ENCODE peak calls at places on chromosome 9, in six cellular contexts. I is tibial artery, J is right cardiac atrium, C is iris pigment epithelial cell, H is GM06990, T is NCI-H1092 treated with DMSO at 0.1 percent for 48 hours. W is an unnamed sample.

GRCh38 chr9:98097836-98098235 is 21.2 kb downstream of the TRIM14 start:
- DNase-seq in I (no peak), J (no peak), C (no peak), H (no peak), T (peak), W (no peak)

GRCh38 chr9:98472216-98472615 is 216.8 kb upstream of the TBC1D2 start:
- DNase-seq in I (no peak), J (no peak), C (no peak), H (no peak), T (no peak), W (no peak)

GRCh38 chr9:120883608-120883996 is 6.6 kb upstream of the PHF19 start:
- DNase-seq in I (no peak), J (no peak), C (no peak), H (no peak), T (no peak), W (no peak)

GRCh38 chr9:103037508-103038477 is 42.7 kb downstream of the CYLC2 start:
- DNase-seq in I (no peak), J (peak), C (peak), H (no peak), T (no peak), W (no peak)

GRCh38 chr9:121700165-121700830 is 48.9 kb downstream of the DAB2IP start:
- DNase-seq in I (peak), J (peak), C (peak), H (no peak), T (peak), W (no peak)

GRCh38 chr9:86077286-86077685 is 22.1 kb downstream of the GOLM1 start:
- DNase-seq in I (no peak), J (no peak), C (no peak), H (no peak), T (no peak), W (no peak)

GRCh38 chr9:125427556-125427955 is 165.9 kb downstream of the GAPVD1 start:
- DNase-seq in I (no peak), J (no peak), C (no peak), H (no peak), T (no peak), W (no peak)

GRCh38 chr9:35675732-35676392 is 2.1 kb downstream of the CA9 start:
- DNase-seq in I (no peak), J (peak), C (no peak), H (no peak), T (no peak), W (no peak)

GRCh38 chr9:125649315-125649714 is 57.7 kb downstream of the MAPKAP1 start:
- DNase-seq in I (peak), J (no peak), C (peak), H (no peak), T (no peak), W (no peak)

GRCh38 chr9:129406278-129407225 is 214.3 kb downstream of the C9orf50 start:
- DNase-seq in I (no peak), J (peak), C (no peak), H (no peak), T (no peak), W (no peak)

GRCh38 chr9:71355884-71356283 is 234.5 kb upstream of the TRPM3 start:
- DNase-seq in I (no peak), J (no peak), C (no peak), H (no peak), T (no peak), W (no peak)

GRCh38 chr9:132150256-132150655 is 11.6 kb upstream of the NTNG2 start:
- DNase-seq in I (no peak), J (no peak), C (no peak), H (no peak), T (no peak), W (no peak)

GRCh38 chr9:115209601-115210306 is 91.8 kb upstream of the TNC start:
- DNase-seq in I (no peak), J (no peak), C (peak), H (peak), T (no peak), W (no peak)